ENCODE peak calls at places on chromosomes 6 and 20, in nine cellular contexts. One of them, this sample, is unnamed. For H3K36me3, the result is how much of the 10 kb centered on the place peaks cover.

GRCh38 chr20:57211949-57212889 is 54.2 kb downstream of the BMP7 start:
- DNase-seq in GM06990: no peak
- DNase-seq in upper lobe of right lung: no peak
- DNase-seq in heart left ventricle: peak
- DNase-seq in PC-9: peak
- DNase-seq in hepatocyte: peak
- DNase-seq in H1: peak
- DNase-seq in pancreas: peak
- DNase-seq in stomach: peak
- DNase-seq in this sample: no peak

GRCh38 chr20:33983371-33983770 is 10.3 kb upstream of the RALY start:
- DNase-seq in PC-9: no peak
- DNase-seq in pancreas: no peak
- DNase-seq in stomach: no peak
- DNase-seq in hepatocyte: no peak
- DNase-seq in H1: no peak
- DNase-seq in heart left ventricle: no peak
- DNase-seq in GM06990: no peak
- DNase-seq in upper lobe of right lung: no peak
- DNase-seq in this sample: no peak

GRCh38 chr6:153625089-153625488 is 414.0 kb upstream of the OPRM1 start:
- DNase-seq in pancreas: no peak
- DNase-seq in GM06990: no peak
- DNase-seq in hepatocyte: peak
- DNase-seq in PC-9: no peak
- DNase-seq in upper lobe of right lung: no peak
- DNase-seq in stomach: no peak
- DNase-seq in H1: no peak
- DNase-seq in heart left ventricle: no peak
- DNase-seq in this sample: no peak

GRCh38 chr20:23242556-23243180 is 107.9 kb upstream of the NXT1 start:
- DNase-seq in PC-9: no peak
- DNase-seq in GM06990: no peak
- DNase-seq in H1: no peak
- DNase-seq in upper lobe of right lung: peak
- DNase-seq in pancreas: no peak
- DNase-seq in stomach: no peak
- DNase-seq in hepatocyte: no peak
- DNase-seq in heart left ventricle: no peak
- DNase-seq in this sample: peak

GRCh38 chr6:150962436-150962835 is 96.9 kb downstream of the MTHFD1L start:
- DNase-seq in pancreas: no peak
- DNase-seq in hepatocyte: no peak
- DNase-seq in stomach: no peak
- DNase-seq in H1: no peak
- DNase-seq in PC-9: no peak
- DNase-seq in GM06990: no peak
- DNase-seq in upper lobe of right lung: no peak
- DNase-seq in heart left ventricle: no peak
- DNase-seq in this sample: no peak

GRCh38 chr6:33827546-33828451 is 24.0 kb upstream of the MLN start:
- DNase-seq in GM06990: no peak
- DNase-seq in upper lobe of right lung: no peak
- DNase-seq in heart left ventricle: no peak
- DNase-seq in H1: no peak
- DNase-seq in PC-9: no peak
- DNase-seq in stomach: no peak
- DNase-seq in pancreas: no peak
- DNase-seq in hepatocyte: no peak
- DNase-seq in this sample: no peak

GRCh38 chr6:164410017-164410416 is 899.4 kb downstream of the C6orf118 start:
- DNase-seq in H1: no peak
- DNase-seq in upper lobe of right lung: no peak
- DNase-seq in heart left ventricle: peak
- DNase-seq in pancreas: no peak
- DNase-seq in PC-9: no peak
- DNase-seq in hepatocyte: no peak
- DNase-seq in GM06990: no peak
- DNase-seq in stomach: no peak
- DNase-seq in this sample: no peak

GRCh38 chr20:63686492-63687321 is 9.7 kb upstream of the TNFRSF6B start:
- DNase-seq in stomach: peak
- DNase-seq in pancreas: no peak
- DNase-seq in upper lobe of right lung: peak
- DNase-seq in GM06990: no peak
- DNase-seq in hepatocyte: peak
- DNase-seq in PC-9: no peak
- DNase-seq in heart left ventricle: peak
- DNase-seq in H1: no peak
- DNase-seq in this sample: no peak

GRCh38 chr6:14796974-14797762 is 448.7 kb upstream of the JARID2 start:
- DNase-seq in upper lobe of right lung: no peak
- DNase-seq in stomach: no peak
- DNase-seq in H1: no peak
- DNase-seq in GM06990: no peak
- DNase-seq in pancreas: no peak
- DNase-seq in heart left ventricle: no peak
- DNase-seq in hepatocyte: no peak
- DNase-seq in PC-9: no peak
- DNase-seq in this sample: no peak

GRCh38 chr6:11747021-11747420 is 31.6 kb downstream of the ADTRP start:
- DNase-seq in PC-9: no peak
- DNase-seq in pancreas: no peak
- DNase-seq in hepatocyte: no peak
- DNase-seq in heart left ventricle: no peak
- DNase-seq in stomach: no peak
- DNase-seq in upper lobe of right lung: no peak
- DNase-seq in GM06990: no peak
- DNase-seq in H1: no peak
- DNase-seq in this sample: no peak

GRCh38 chr20:48139262-48140041 is 354.2 kb upstream of the SULF2 start:
- DNase-seq in stomach: no peak
- DNase-seq in PC-9: peak
- DNase-seq in GM06990: no peak
- DNase-seq in pancreas: no peak
- DNase-seq in hepatocyte: no peak
- DNase-seq in upper lobe of right lung: no peak
- DNase-seq in H1: no peak
- DNase-seq in heart left ventricle: no peak
- DNase-seq in this sample: no peak

GRCh38 chr6:161344640-161345039 is 70.8 kb upstream of the AGPAT4 start:
- DNase-seq in upper lobe of right lung: no peak
- DNase-seq in PC-9: no peak
- DNase-seq in stomach: no peak
- DNase-seq in GM06990: no peak
- DNase-seq in H1: no peak
- DNase-seq in hepatocyte: peak
- DNase-seq in heart left ventricle: no peak
- DNase-seq in pancreas: no peak
- DNase-seq in this sample: no peak

GRCh38 chr6:138847884-138848283 is 52.0 kb downstream of the ECT2L start:
- DNase-seq in H1: no peak
- DNase-seq in heart left ventricle: no peak
- DNase-seq in GM06990: no peak
- DNase-seq in upper lobe of right lung: no peak
- DNase-seq in pancreas: no peak
- DNase-seq in PC-9: no peak
- DNase-seq in hepatocyte: no peak
- DNase-seq in stomach: no peak
- DNase-seq in this sample: no peak

GRCh38 chr6:133854167-133854632 is 34.7 kb upstream of the TCF21 start:
- DNase-seq in hepatocyte: no peak
- DNase-seq in H1: no peak
- DNase-seq in PC-9: no peak
- DNase-seq in stomach: no peak
- DNase-seq in heart left ventricle: no peak
- DNase-seq in GM06990: no peak
- DNase-seq in pancreas: no peak
- DNase-seq in upper lobe of right lung: no peak
- DNase-seq in this sample: no peak

GRCh38 chr6:35415065-35415880 is 36.9 kb upstream of the FANCE start:
- DNase-seq in PC-9: peak
- DNase-seq in upper lobe of right lung: peak
- DNase-seq in H1: no peak
- DNase-seq in GM06990: no peak
- DNase-seq in heart left ventricle: peak
- DNase-seq in stomach: peak
- DNase-seq in pancreas: peak
- DNase-seq in hepatocyte: peak
- DNase-seq in this sample: no peak

GRCh38 chr20:54545959-54546358 is 70.6 kb downstream of the DOK5 start:
- DNase-seq in hepatocyte: no peak
- DNase-seq in H1: no peak
- DNase-seq in upper lobe of right lung: no peak
- DNase-seq in PC-9: no peak
- DNase-seq in heart left ventricle: no peak
- DNase-seq in pancreas: no peak
- DNase-seq in GM06990: no peak
- DNase-seq in stomach: no peak
- DNase-seq in this sample: no peak

GRCh38 chr6:82507112-82507511 is 143.5 kb downstream of the TPBG start:
- DNase-seq in hepatocyte: no peak
- DNase-seq in stomach: no peak
- DNase-seq in GM06990: peak
- DNase-seq in H1: no peak
- DNase-seq in PC-9: no peak
- DNase-seq in heart left ventricle: no peak
- DNase-seq in pancreas: no peak
- DNase-seq in upper lobe of right lung: no peak
- DNase-seq in this sample: no peak

GRCh38 chr6:126056355-126057004 is 70.1 kb downstream of the TRMT11 start:
- DNase-seq in upper lobe of right lung: no peak
- DNase-seq in stomach: no peak
- DNase-seq in PC-9: no peak
- DNase-seq in pancreas: no peak
- DNase-seq in heart left ventricle: no peak
- DNase-seq in hepatocyte: no peak
- DNase-seq in H1: no peak
- DNase-seq in GM06990: no peak
- DNase-seq in this sample: no peak

GRCh38 chr6:87555506-87555905 is 34.3 kb downstream of the RARS2 start:
- DNase-seq in H1: no peak
- DNase-seq in pancreas: no peak
- DNase-seq in GM06990: no peak
- DNase-seq in upper lobe of right lung: no peak
- DNase-seq in hepatocyte: no peak
- DNase-seq in stomach: no peak
- DNase-seq in heart left ventricle: no peak
- DNase-seq in PC-9: no peak
- DNase-seq in this sample: no peak

GRCh38 chr6:87553159-87553765 is 36.5 kb downstream of the RARS2 start:
- DNase-seq in upper lobe of right lung: no peak
- DNase-seq in stomach: no peak
- DNase-seq in H1: no peak
- DNase-seq in PC-9: no peak
- DNase-seq in hepatocyte: no peak
- DNase-seq in pancreas: no peak
- DNase-seq in heart left ventricle: no peak
- DNase-seq in GM06990: no peak
- DNase-seq in this sample: no peak

GRCh38 chr6:87551799-87552198 is 38.0 kb downstream of the RARS2 start:
- DNase-seq in GM06990: no peak
- DNase-seq in hepatocyte: no peak
- DNase-seq in upper lobe of right lung: no peak
- DNase-seq in stomach: no peak
- DNase-seq in heart left ventricle: no peak
- DNase-seq in pancreas: no peak
- DNase-seq in H1: no peak
- DNase-seq in PC-9: no peak
- DNase-seq in this sample: no peak
- H3K36me3 ChIP-seq in GM06990: under half
- H3K36me3 ChIP-seq in hepatocyte: under half
- H3K36me3 ChIP-seq in upper lobe of right lung: half or more
- H3K36me3 ChIP-seq in stomach: half or more
- H3K36me3 ChIP-seq in heart left ventricle: half or more
- H3K36me3 ChIP-seq in pancreas: under half
- H3K36me3 ChIP-seq in H1: under half
- H3K36me3 ChIP-seq in PC-9: under half
- H3K36me3 ChIP-seq in this sample: under half

GRCh38 chr6:109370336-109370735 is 11.9 kb downstream of the CD164 start:
- DNase-seq in stomach: no peak
- DNase-seq in upper lobe of right lung: no peak
- DNase-seq in H1: no peak
- DNase-seq in pancreas: no peak
- DNase-seq in PC-9: no peak
- DNase-seq in heart left ventricle: no peak
- DNase-seq in GM06990: no peak
- DNase-seq in hepatocyte: no peak
- DNase-seq in this sample: no peak
- H3K4me3 ChIP-seq in stomach: no peak
- H3K4me3 ChIP-seq in upper lobe of right lung: no peak
- H3K4me3 ChIP-seq in H1: no peak
- H3K4me3 ChIP-seq in pancreas: no peak
- H3K4me3 ChIP-seq in PC-9: no peak
- H3K4me3 ChIP-seq in heart left ventricle: no peak
- H3K4me3 ChIP-seq in GM06990: no peak
- H3K4me3 ChIP-seq in hepatocyte: no peak
- H3K4me3 ChIP-seq in this sample: no peak

DNA sequence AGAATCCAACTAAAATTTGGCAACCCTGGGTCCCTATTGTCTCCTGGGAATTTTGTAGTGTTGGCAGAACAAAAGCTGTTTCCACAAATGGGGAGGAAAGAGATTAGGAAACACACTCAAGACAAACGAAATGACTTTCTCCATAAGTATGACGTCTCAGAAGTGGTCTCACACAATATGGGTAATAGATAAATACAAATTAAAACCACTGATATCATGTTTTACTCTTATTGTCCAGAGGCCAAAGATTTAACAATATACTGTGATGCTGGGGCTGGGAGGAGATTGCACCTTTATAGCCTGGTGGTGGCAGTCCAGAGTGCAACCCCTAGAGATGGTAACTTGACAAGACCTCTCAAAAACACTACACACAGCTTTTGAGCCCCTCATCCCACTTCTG is 18.6 kb downstream of the FKBP1A start:
- DNase-seq in heart left ventricle: no peak
- DNase-seq in PC-9: no peak
- DNase-seq in upper lobe of right lung: no peak
- DNase-seq in hepatocyte: no peak
- DNase-seq in pancreas: no peak
- DNase-seq in GM06990: no peak
- DNase-seq in H1: no peak
- DNase-seq in stomach: no peak
- DNase-seq in this sample: no peak
- TF ChIP-seq CTCF in heart left ventricle: no peak
- TF ChIP-seq CTCF in PC-9: no peak
- TF ChIP-seq CTCF in upper lobe of right lung: no peak
- TF ChIP-seq CTCF in hepatocyte: no peak
- TF ChIP-seq CTCF in pancreas: no peak
- TF ChIP-seq CTCF in GM06990: no peak
- TF ChIP-seq CTCF in H1: no peak
- TF ChIP-seq CTCF in stomach: no peak
- TF ChIP-seq CTCF in this sample: no peak

GRCh38 chr6:156053626-156054025 is 598.0 kb upstream of the NOX3 start:
- DNase-seq in heart left ventricle: no peak
- DNase-seq in upper lobe of right lung: no peak
- DNase-seq in hepatocyte: no peak
- DNase-seq in stomach: no peak
- DNase-seq in pancreas: no peak
- DNase-seq in PC-9: no peak
- DNase-seq in GM06990: no peak
- DNase-seq in H1: no peak
- DNase-seq in this sample: no peak
- H3K36me3 ChIP-seq in heart left ventricle: under half
- H3K36me3 ChIP-seq in upper lobe of right lung: under half
- H3K36me3 ChIP-seq in hepatocyte: under half
- H3K36me3 ChIP-seq in stomach: under half
- H3K36me3 ChIP-seq in pancreas: under half
- H3K36me3 ChIP-seq in PC-9: under half
- H3K36me3 ChIP-seq in GM06990: under half
- H3K36me3 ChIP-seq in H1: under half
- H3K36me3 ChIP-seq in this sample: under half

GRCh38 chr6:52504778-52505127 is 72.1 kb downstream of the TRAM2 start:
- DNase-seq in upper lobe of right lung: no peak
- DNase-seq in PC-9: no peak
- DNase-seq in hepatocyte: no peak
- DNase-seq in stomach: no peak
- DNase-seq in GM06990: no peak
- DNase-seq in H1: no peak
- DNase-seq in pancreas: no peak
- DNase-seq in heart left ventricle: no peak
- DNase-seq in this sample: no peak
- H3K4me3 ChIP-seq in upper lobe of right lung: no peak
- H3K4me3 ChIP-seq in PC-9: no peak
- H3K4me3 ChIP-seq in hepatocyte: no peak
- H3K4me3 ChIP-seq in stomach: no peak
- H3K4me3 ChIP-seq in GM06990: no peak
- H3K4me3 ChIP-seq in H1: no peak
- H3K4me3 ChIP-seq in pancreas: no peak
- H3K4me3 ChIP-seq in heart left ventricle: no peak
- H3K4me3 ChIP-seq in this sample: no peak